ENCODE peak calls at places on chromosomes 13 and 19, in six cellular contexts. One of them, this sample, is unnamed.

GRCh38 chr19:52217576-52217975 is 27.7 kb downstream of the PPP2R1A start:
- DNase-seq in fibroblast of lung: no peak
- DNase-seq in suprapubic skin: peak
- DNase-seq in upper lobe of right lung: no peak
- DNase-seq in testis: no peak
- DNase-seq in body of pancreas: no peak
- DNase-seq in this sample: no peak

GRCh38 chr19:46746281-46746965 is at the start of gene STRN4:
- DNase-seq in fibroblast of lung: peak
- DNase-seq in suprapubic skin: no peak
- DNase-seq in body of pancreas: no peak
- DNase-seq in upper lobe of right lung: peak
- DNase-seq in testis: peak
- DNase-seq in this sample: no peak

GRCh38 chr13:33931397-33931987 is 113.5 kb downstream of the RFC3 start:
- DNase-seq in suprapubic skin: no peak
- DNase-seq in upper lobe of right lung: no peak
- DNase-seq in fibroblast of lung: peak
- DNase-seq in body of pancreas: no peak
- DNase-seq in testis: no peak
- DNase-seq in this sample: peak

GRCh38 chr13:20666948-20667347 is 36.6 kb upstream of the IL17D start:
- DNase-seq in testis: no peak
- DNase-seq in fibroblast of lung: no peak
- DNase-seq in body of pancreas: no peak
- DNase-seq in suprapubic skin: no peak
- DNase-seq in upper lobe of right lung: no peak
- DNase-seq in this sample: no peak

GRCh38 chr19:29662604-29663404 is 2.5 kb upstream of the PLEKHF1 start:
- DNase-seq in upper lobe of right lung: peak
- DNase-seq in body of pancreas: peak
- DNase-seq in testis: peak
- DNase-seq in suprapubic skin: no peak
- DNase-seq in fibroblast of lung: peak
- DNase-seq in this sample: peak

GRCh38 chr13:46615888-46616531 is 63.0 kb downstream of the LRCH1 start:
- DNase-seq in fibroblast of lung: peak
- DNase-seq in body of pancreas: no peak
- DNase-seq in suprapubic skin: no peak
- DNase-seq in upper lobe of right lung: no peak
- DNase-seq in testis: no peak
- DNase-seq in this sample: peak

GRCh38 chr13:46352810-46353209 is 34.2 kb downstream of the RUBCNL start:
- DNase-seq in fibroblast of lung: no peak
- DNase-seq in testis: no peak
- DNase-seq in upper lobe of right lung: peak
- DNase-seq in body of pancreas: no peak
- DNase-seq in suprapubic skin: no peak
- DNase-seq in this sample: no peak

GRCh38 chr13:48437381-48437780 is 24.5 kb upstream of the LPAR6 start:
- DNase-seq in upper lobe of right lung: no peak
- DNase-seq in testis: peak
- DNase-seq in suprapubic skin: no peak
- DNase-seq in fibroblast of lung: peak
- DNase-seq in body of pancreas: peak
- DNase-seq in this sample: peak

GRCh38 chr19:43809762-43810696 is 7.8 kb upstream of the LYPD5 start:
- DNase-seq in suprapubic skin: no peak
- DNase-seq in body of pancreas: no peak
- DNase-seq in fibroblast of lung: peak
- DNase-seq in upper lobe of right lung: no peak
- DNase-seq in testis: no peak
- DNase-seq in this sample: peak

GRCh38 chr13:100533588-100534041 is 55.0 kb downstream of the GGACT start:
- DNase-seq in upper lobe of right lung: no peak
- DNase-seq in fibroblast of lung: no peak
- DNase-seq in suprapubic skin: peak
- DNase-seq in testis: no peak
- DNase-seq in body of pancreas: peak
- DNase-seq in this sample: no peak

GRCh38 chr13:102141625-102142472 is 260.0 kb downstream of the FGF14 start:
- DNase-seq in body of pancreas: no peak
- DNase-seq in testis: no peak
- DNase-seq in fibroblast of lung: peak
- DNase-seq in suprapubic skin: no peak
- DNase-seq in upper lobe of right lung: no peak
- DNase-seq in this sample: peak

GRCh38 chr13:49443327-49443688 is 556 bp downstream of the CAB39L start:
- DNase-seq in body of pancreas: no peak
- DNase-seq in testis: no peak
- DNase-seq in upper lobe of right lung: no peak
- DNase-seq in fibroblast of lung: peak
- DNase-seq in suprapubic skin: no peak
- DNase-seq in this sample: peak

GRCh38 chr13:113417008-113417735 is 36.1 kb downstream of the ADPRHL1 start:
- DNase-seq in upper lobe of right lung: peak
- DNase-seq in suprapubic skin: no peak
- DNase-seq in fibroblast of lung: no peak
- DNase-seq in testis: no peak
- DNase-seq in body of pancreas: no peak
- DNase-seq in this sample: no peak

GRCh38 chr19:49366110-49366509 is 2.4 kb downstream of the DKKL1 start:
- DNase-seq in suprapubic skin: no peak
- DNase-seq in fibroblast of lung: no peak
- DNase-seq in upper lobe of right lung: no peak
- DNase-seq in testis: no peak
- DNase-seq in body of pancreas: no peak
- DNase-seq in this sample: no peak

GRCh38 chr13:70339738-70340137 is 231.5 kb upstream of the KLHL1 start:
- DNase-seq in suprapubic skin: no peak
- DNase-seq in testis: peak
- DNase-seq in body of pancreas: peak
- DNase-seq in fibroblast of lung: no peak
- DNase-seq in upper lobe of right lung: no peak
- DNase-seq in this sample: no peak

GRCh38 chr19:13883665-13884064 is 6.7 kb downstream of the NANOS3 start:
- DNase-seq in upper lobe of right lung: no peak
- DNase-seq in fibroblast of lung: no peak
- DNase-seq in suprapubic skin: no peak
- DNase-seq in body of pancreas: no peak
- DNase-seq in testis: no peak
- DNase-seq in this sample: no peak

GRCh38 chr19:18306903-18307681 is 15.8 kb downstream of the LSM4 start:
- DNase-seq in testis: no peak
- DNase-seq in body of pancreas: no peak
- DNase-seq in suprapubic skin: no peak
- DNase-seq in fibroblast of lung: no peak
- DNase-seq in upper lobe of right lung: no peak
- DNase-seq in this sample: no peak
- TF ChIP-seq CTCF in testis: no peak
- TF ChIP-seq CTCF in body of pancreas: no peak
- TF ChIP-seq CTCF in suprapubic skin: no peak
- TF ChIP-seq CTCF in fibroblast of lung: no peak
- TF ChIP-seq CTCF in upper lobe of right lung: no peak
- TF ChIP-seq CTCF in this sample: no peak

GRCh38 chr19:40278361-40279045 is 6.6 kb downstream of the AKT2 start:
- DNase-seq in testis: no peak
- DNase-seq in suprapubic skin: no peak
- DNase-seq in upper lobe of right lung: no peak
- DNase-seq in fibroblast of lung: no peak
- DNase-seq in body of pancreas: no peak
- DNase-seq in this sample: peak
- H3K4me3 ChIP-seq in testis: no peak
- H3K4me3 ChIP-seq in suprapubic skin: peak
- H3K4me3 ChIP-seq in upper lobe of right lung: peak
- H3K4me3 ChIP-seq in fibroblast of lung: peak
- H3K4me3 ChIP-seq in body of pancreas: no peak
- H3K4me3 ChIP-seq in this sample: peak

GRCh38 chr13:30865131-30866009 is 40.7 kb upstream of the MEDAG start:
- DNase-seq in testis: peak
- DNase-seq in suprapubic skin: peak
- DNase-seq in fibroblast of lung: peak
- DNase-seq in body of pancreas: peak
- DNase-seq in upper lobe of right lung: peak
- DNase-seq in this sample: peak
- TF ChIP-seq CTCF in testis: peak
- TF ChIP-seq CTCF in suprapubic skin: peak
- TF ChIP-seq CTCF in fibroblast of lung: peak
- TF ChIP-seq CTCF in body of pancreas: peak
- TF ChIP-seq CTCF in upper lobe of right lung: peak
- TF ChIP-seq CTCF in this sample: peak

GRCh38 chr19:7830823-7831222 is 805 bp downstream of the EVI5L start:
- DNase-seq in body of pancreas: no peak
- DNase-seq in suprapubic skin: no peak
- DNase-seq in upper lobe of right lung: no peak
- DNase-seq in testis: no peak
- DNase-seq in fibroblast of lung: no peak
- DNase-seq in this sample: no peak

GRCh38 chr19:7830272-7830771 is 304 bp downstream of the EVI5L start:
- DNase-seq in suprapubic skin: no peak
- DNase-seq in testis: no peak
- DNase-seq in body of pancreas: peak
- DNase-seq in upper lobe of right lung: peak
- DNase-seq in fibroblast of lung: no peak
- DNase-seq in this sample: no peak

GRCh38 chr19:7831452-7831851 is 1.4 kb downstream of the EVI5L start:
- DNase-seq in body of pancreas: no peak
- DNase-seq in suprapubic skin: no peak
- DNase-seq in testis: no peak
- DNase-seq in upper lobe of right lung: no peak
- DNase-seq in fibroblast of lung: peak
- DNase-seq in this sample: peak

GRCh38 chr19:7829561-7830271 is at the start of gene EVI5L:
- DNase-seq in body of pancreas: peak
- DNase-seq in fibroblast of lung: peak
- DNase-seq in upper lobe of right lung: peak
- DNase-seq in suprapubic skin: peak
- DNase-seq in testis: peak
- DNase-seq in this sample: peak

GRCh38 chr19:7829162-7829520 is 877 bp upstream of the EVI5L start:
- DNase-seq in body of pancreas: no peak
- DNase-seq in upper lobe of right lung: no peak
- DNase-seq in suprapubic skin: no peak
- DNase-seq in testis: no peak
- DNase-seq in fibroblast of lung: no peak
- DNase-seq in this sample: no peak
- H3K4me3 ChIP-seq in body of pancreas: no peak
- H3K4me3 ChIP-seq in upper lobe of right lung: peak
- H3K4me3 ChIP-seq in suprapubic skin: peak
- H3K4me3 ChIP-seq in testis: peak
- H3K4me3 ChIP-seq in fibroblast of lung: peak
- H3K4me3 ChIP-seq in this sample: peak

GRCh38 chr13:36475468-36475867 is 43.2 kb downstream of the CCNA1 start:
- DNase-seq in fibroblast of lung: peak
- DNase-seq in body of pancreas: no peak
- DNase-seq in upper lobe of right lung: no peak
- DNase-seq in suprapubic skin: no peak
- DNase-seq in testis: no peak
- DNase-seq in this sample: peak
- TF ChIP-seq CTCF in fibroblast of lung: no peak
- TF ChIP-seq CTCF in body of pancreas: no peak
- TF ChIP-seq CTCF in upper lobe of right lung: no peak
- TF ChIP-seq CTCF in suprapubic skin: no peak
- TF ChIP-seq CTCF in testis: no peak
- TF ChIP-seq CTCF in this sample: peak

GRCh38 chr19:34182125-34182524 is 9.8 kb downstream of the LSM14A start:
- DNase-seq in body of pancreas: no peak
- DNase-seq in fibroblast of lung: no peak
- DNase-seq in upper lobe of right lung: no peak
- DNase-seq in testis: no peak
- DNase-seq in suprapubic skin: no peak
- DNase-seq in this sample: no peak
- H3K4me3 ChIP-seq in body of pancreas: no peak
- H3K4me3 ChIP-seq in fibroblast of lung: no peak
- H3K4me3 ChIP-seq in upper lobe of right lung: no peak
- H3K4me3 ChIP-seq in testis: no peak
- H3K4me3 ChIP-seq in suprapubic skin: no peak
- H3K4me3 ChIP-seq in this sample: no peak

DNA sequence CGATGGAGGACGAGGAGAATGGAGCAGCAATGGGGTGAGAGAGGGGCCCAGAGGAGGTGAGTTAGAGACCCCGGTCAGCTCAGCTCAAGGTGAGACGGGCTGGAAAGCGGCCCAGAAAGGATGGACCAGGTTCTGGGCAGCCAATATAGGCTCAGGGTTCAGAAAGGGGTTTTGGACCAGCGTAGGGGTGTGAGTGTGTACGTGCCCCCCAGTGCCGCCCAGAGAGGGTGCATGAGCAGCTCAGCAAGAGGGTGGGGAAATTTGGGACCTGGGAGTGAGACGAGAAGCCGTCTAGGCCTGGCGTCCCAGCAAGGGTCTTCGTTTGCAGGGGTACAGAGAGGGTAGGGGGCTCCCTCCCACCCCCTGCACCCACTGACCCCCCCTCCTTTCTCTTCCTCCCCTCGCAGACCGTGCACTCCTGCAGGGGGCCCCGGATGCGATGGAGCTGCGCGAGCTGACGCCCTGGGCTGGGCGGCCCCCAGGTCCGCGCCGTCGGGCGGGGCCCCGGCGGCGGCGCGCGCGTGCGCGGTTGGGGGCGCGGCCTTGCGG is 12.1 kb downstream of the FUT6 start:
- DNase-seq in upper lobe of right lung: no peak
- DNase-seq in testis: no peak
- DNase-seq in body of pancreas: no peak
- DNase-seq in fibroblast of lung: no peak
- DNase-seq in suprapubic skin: no peak
- DNase-seq in this sample: no peak
- TF ChIP-seq CTCF in upper lobe of right lung: no peak
- TF ChIP-seq CTCF in testis: no peak
- TF ChIP-seq CTCF in body of pancreas: no peak
- TF ChIP-seq CTCF in fibroblast of lung: no peak
- TF ChIP-seq CTCF in suprapubic skin: no peak
- TF ChIP-seq CTCF in this sample: no peak